ENCODE peak calls at places on chromosome 2, in eight cellular contexts. One of them, this sample, is unnamed.

GRCh38 chr2:105183555-105184323 is 57.8 kb upstream of the GPR45 start:
- DNase-seq in amniotic epithelial cell: no peak
- DNase-seq in ovary: no peak
- DNase-seq in kidney tubule cell: no peak
- DNase-seq in GM03348: no peak
- DNase-seq in ELF-1: no peak
- DNase-seq in Kasumi-1: no peak
- DNase-seq in astrocyte of the spinal cord: no peak
- DNase-seq in this sample: no peak

GRCh38 chr2:926896-927295 is 23.8 kb upstream of the SNTG2 start:
- DNase-seq in GM03348: no peak
- DNase-seq in Kasumi-1: no peak
- DNase-seq in ELF-1: no peak
- DNase-seq in amniotic epithelial cell: no peak
- DNase-seq in ovary: no peak
- DNase-seq in astrocyte of the spinal cord: no peak
- DNase-seq in kidney tubule cell: no peak
- DNase-seq in this sample: no peak

GRCh38 chr2:65053199-65053598 is 3.0 kb upstream of the CEP68 start:
- DNase-seq in GM03348: no peak
- DNase-seq in ovary: no peak
- DNase-seq in ELF-1: no peak
- DNase-seq in astrocyte of the spinal cord: no peak
- DNase-seq in amniotic epithelial cell: no peak
- DNase-seq in Kasumi-1: peak; percentile 72
- DNase-seq in kidney tubule cell: no peak
- DNase-seq in this sample: peak; percentile 66

GRCh38 chr2:15822151-15823044 is 118.0 kb upstream of the MYCN start:
- DNase-seq in Kasumi-1: no peak
- DNase-seq in amniotic epithelial cell: no peak
- DNase-seq in ovary: no peak
- DNase-seq in astrocyte of the spinal cord: no peak
- DNase-seq in kidney tubule cell: no peak
- DNase-seq in GM03348: no peak
- DNase-seq in ELF-1: no peak
- DNase-seq in this sample: no peak

GRCh38 chr2:160434254-160434948 is 59.2 kb downstream of the RBMS1 start:
- DNase-seq in ovary: no peak
- DNase-seq in amniotic epithelial cell: no peak
- DNase-seq in ELF-1: no peak
- DNase-seq in kidney tubule cell: no peak
- DNase-seq in Kasumi-1: no peak
- DNase-seq in astrocyte of the spinal cord: no peak
- DNase-seq in GM03348: no peak
- DNase-seq in this sample: no peak

GRCh38 chr2:55078956-55079355 is 28.7 kb upstream of the RTN4 start:
- DNase-seq in GM03348: no peak
- DNase-seq in ovary: no peak
- DNase-seq in Kasumi-1: no peak
- DNase-seq in astrocyte of the spinal cord: no peak
- DNase-seq in amniotic epithelial cell: no peak
- DNase-seq in kidney tubule cell: no peak
- DNase-seq in ELF-1: no peak
- DNase-seq in this sample: no peak

GRCh38 chr2:24540011-24540477 is 49.0 kb downstream of the NCOA1 start:
- DNase-seq in amniotic epithelial cell: peak; percentile 46
- DNase-seq in ovary: no peak
- DNase-seq in GM03348: no peak
- DNase-seq in Kasumi-1: no peak
- DNase-seq in astrocyte of the spinal cord: no peak
- DNase-seq in ELF-1: no peak
- DNase-seq in kidney tubule cell: no peak
- DNase-seq in this sample: no peak

GRCh38 chr2:72291059-72291458 is 143.4 kb upstream of the CYP26B1 start:
- DNase-seq in astrocyte of the spinal cord: peak; percentile 29
- DNase-seq in Kasumi-1: no peak
- DNase-seq in amniotic epithelial cell: peak; percentile 57
- DNase-seq in kidney tubule cell: no peak
- DNase-seq in ELF-1: no peak
- DNase-seq in ovary: no peak
- DNase-seq in GM03348: no peak
- DNase-seq in this sample: no peak

This sample was measured in GM18507.